ENCODE peak calls at places on chromosomes 5 and 9, in eight cellular contexts. I is stimulated activated CD4-positive, alpha-beta T cell treated with anti-CD3 and anti-CD28 coated beads, Interleukin-4, amount 100 ng/mL, for 1 hour; J is choroid plexus epithelial cell; A is activated T-cell treated with anti-CD3 and anti-CD28 coated beads, Interleukin-2, amount 50 U/mL, for 24 hours; K is AG04449; Z is putamen; P is tibial nerve; Q is GM13976. S is an unnamed sample.

GRCh38 chr5:71905804-71906711 is 187.0 kb downstream of the CARTPT start:
- DNase-seq in I (no peak), J (no peak), A (no peak), K (no peak), Z (no peak), P (no peak), Q (no peak), S (no peak)

GRCh38 chr9:122860319-122861142 is 32.1 kb upstream of the PDCL start:
- DNase-seq in I (no peak), J (peak; percentile 30), A (no peak), K (no peak), Z (no peak), P (no peak), Q (no peak), S (no peak)

GRCh38 chr9:69175488-69175872 is 1.4 kb downstream of the TJP2 start:
- DNase-seq in I (no peak), J (no peak), A (no peak), K (no peak), Z (no peak), P (no peak), Q (peak; percentile 45), S (no peak)

GRCh38 chr5:56530739-56531138 is 284.6 kb upstream of the MAP3K1 start:
- DNase-seq in I (no peak), J (no peak), A (no peak), K (no peak), Z (no peak), P (no peak), Q (no peak), S (no peak)

GRCh38 chr9:131773911-131774379 is 34.1 kb upstream of the RAPGEF1 start:
- DNase-seq in I (no peak), J (peak; percentile 75), A (peak; percentile 38), K (no peak), Z (peak; percentile 18), P (peak; percentile 64), Q (peak; percentile 82), S (no peak)

GRCh38 chr9:113664176-113664875 is 200.8 kb downstream of the RGS3 start:
- DNase-seq in I (no peak), J (no peak), A (no peak), K (no peak), Z (peak; percentile 45), P (no peak), Q (no peak), S (no peak)

GRCh38 chr5:179313849-179314521 is 31.3 kb downstream of the ADAMTS2 start:
- DNase-seq in I (no peak), J (peak; percentile 78), A (no peak), K (peak; percentile 63), Z (peak; percentile 35), P (peak; percentile 70), Q (no peak), S (no peak)

GRCh38 chr9:133707065-133707760 is 30.9 kb downstream of the SARDH start:
- DNase-seq in I (no peak), J (peak; percentile 88), A (no peak), K (no peak), Z (peak; percentile 70), P (peak; percentile 40), Q (no peak), S (no peak)

GRCh38 chr5:36692791-36693763 is 86.7 kb downstream of the SLC1A3 start:
- DNase-seq in I (peak; percentile 33), J (peak; percentile 82), A (peak; percentile 67), K (no peak), Z (peak; percentile 81), P (peak; percentile 69), Q (peak; percentile 82), S (no peak)

GRCh38 chr5:61299254-61299653 is 32.8 kb upstream of the ZSWIM6 start:
- DNase-seq in I (no peak), J (no peak), A (no peak), K (no peak), Z (no peak), P (no peak), Q (no peak), S (no peak)

GRCh38 chr9:111148994-111149759 is 110.9 kb upstream of the LPAR1 start:
- DNase-seq in I (no peak), J (peak; percentile 35), A (no peak), K (no peak), Z (no peak), P (peak; percentile 18), Q (peak; percentile 8), S (no peak)

GRCh38 chr5:32244017-32244416 is 68.7 kb downstream of the MTMR12 start:
- DNase-seq in I (no peak), J (no peak), A (no peak), K (no peak), Z (no peak), P (no peak), Q (no peak), S (no peak)

GRCh38 chr5:169591636-169592035 is 8.1 kb downstream of the SPDL1 start:
- DNase-seq in I (no peak), J (peak; percentile 57), A (no peak), K (no peak), Z (no peak), P (no peak), Q (no peak), S (no peak)

GRCh38 chr5:111364992-111365391 is 140.8 kb downstream of the CAMK4 start:
- DNase-seq in I (no peak), J (peak; percentile 28), A (no peak), K (no peak), Z (no peak), P (no peak), Q (no peak), S (no peak)

GRCh38 chr5:15807861-15808260 is 307.9 kb downstream of the FBXL7 start:
- DNase-seq in I (no peak), J (peak; percentile 89), A (no peak), K (no peak), Z (no peak), P (peak; percentile 24), Q (no peak), S (no peak)

GRCh38 chr5:885127-885442 is 7.5 kb downstream of the BRD9 start:
- DNase-seq in I (no peak), J (no peak), A (no peak), K (no peak), Z (no peak), P (no peak), Q (no peak), S (no peak)

GRCh38 chr9:111691686-111692329 is 30.4 kb downstream of the GNG10 start:
- DNase-seq in I (no peak), J (peak; percentile 68), A (no peak), K (no peak), Z (peak; percentile 8), P (no peak), Q (peak; percentile 16), S (no peak)

S was measured in GM12878.